ENCODE peak calls at places on chromosomes 16 and 17, in five cellular contexts. One of them, this sample, is unnamed.

GRCh38 chr16:9929313-9929712 is 252.9 kb downstream of the GRIN2A start:
- DNase-seq in fibroblast of lung: no peak
- DNase-seq in neuronal stem cell: no peak
- DNase-seq in left ventricle myocardium inferior: no peak
- DNase-seq in A549: no peak
- DNase-seq in this sample: no peak

GRCh38 chr17:29837531-29837930 is 92.5 kb downstream of the SSH2 start:
- DNase-seq in fibroblast of lung: no peak
- DNase-seq in neuronal stem cell: no peak
- DNase-seq in left ventricle myocardium inferior: no peak
- DNase-seq in A549: no peak
- DNase-seq in this sample: no peak

GRCh38 chr17:48490391-48491026 is 40.3 kb downstream of the HOXB1 start:
- DNase-seq in fibroblast of lung: peak; percentile 56
- DNase-seq in neuronal stem cell: no peak
- DNase-seq in left ventricle myocardium inferior: no peak
- DNase-seq in A549: no peak
- DNase-seq in this sample: no peak

GRCh38 chr16:74623214-74623842 is 16.4 kb upstream of the GLG1 start:
- DNase-seq in fibroblast of lung: peak; percentile 35
- DNase-seq in neuronal stem cell: peak; percentile 3
- DNase-seq in left ventricle myocardium inferior: no peak
- DNase-seq in A549: peak; percentile 57
- DNase-seq in this sample: no peak

GRCh38 chr16:50909831-50910697 is 168.2 kb downstream of the CYLD start:
- DNase-seq in fibroblast of lung: no peak
- DNase-seq in neuronal stem cell: no peak
- DNase-seq in left ventricle myocardium inferior: no peak
- DNase-seq in A549: no peak
- DNase-seq in this sample: no peak

GRCh38 chr16:70460737-70461261 is 6.4 kb downstream of the FCSK start:
- DNase-seq in fibroblast of lung: no peak
- DNase-seq in neuronal stem cell: no peak
- DNase-seq in left ventricle myocardium inferior: no peak
- DNase-seq in A549: no peak
- DNase-seq in this sample: no peak

GRCh38 chr17:65954148-65954449 is 237.8 kb downstream of the CEP112 start:
- DNase-seq in fibroblast of lung: no peak
- DNase-seq in neuronal stem cell: no peak
- DNase-seq in left ventricle myocardium inferior: no peak
- DNase-seq in A549: no peak
- DNase-seq in this sample: no peak

GRCh38 chr17:12983986-12984932 is 33.6 kb downstream of the ELAC2 start:
- DNase-seq in fibroblast of lung: peak; percentile 97
- DNase-seq in neuronal stem cell: no peak
- DNase-seq in left ventricle myocardium inferior: peak; percentile 61
- DNase-seq in A549: no peak
- DNase-seq in this sample: no peak

GRCh38 chr17:8022358-8023038 is 16.4 kb upstream of the ALOX15B start:
- DNase-seq in fibroblast of lung: peak; percentile 22
- DNase-seq in neuronal stem cell: no peak
- DNase-seq in left ventricle myocardium inferior: no peak
- DNase-seq in A549: no peak
- DNase-seq in this sample: no peak

GRCh38 chr17:11986179-11986938 is 10.9 kb downstream of the ZNF18 start:
- DNase-seq in fibroblast of lung: peak; percentile 56
- DNase-seq in neuronal stem cell: no peak
- DNase-seq in left ventricle myocardium inferior: no peak
- DNase-seq in A549: no peak
- DNase-seq in this sample: no peak

GRCh38 chr16:58732545-58733247 is 1.4 kb downstream of the GOT2 start:
- DNase-seq in fibroblast of lung: peak; percentile 52
- DNase-seq in neuronal stem cell: no peak
- DNase-seq in left ventricle myocardium inferior: no peak
- DNase-seq in A549: no peak
- DNase-seq in this sample: no peak

GRCh38 chr16:84834403-84834772 is 14.6 kb downstream of the CRISPLD2 start:
- DNase-seq in fibroblast of lung: peak; percentile 62
- DNase-seq in neuronal stem cell: no peak
- DNase-seq in left ventricle myocardium inferior: no peak
- DNase-seq in A549: no peak
- DNase-seq in this sample: no peak

GRCh38 chr16:83615553-83615952 is 192.2 kb upstream of the HSBP1 start:
- DNase-seq in fibroblast of lung: peak; percentile 39
- DNase-seq in neuronal stem cell: no peak
- DNase-seq in left ventricle myocardium inferior: no peak
- DNase-seq in A549: no peak
- DNase-seq in this sample: no peak

GRCh38 chr16:51508813-51509212 is 357.7 kb upstream of the SALL1 start:
- DNase-seq in fibroblast of lung: no peak
- DNase-seq in neuronal stem cell: no peak
- DNase-seq in left ventricle myocardium inferior: no peak
- DNase-seq in A549: no peak
- DNase-seq in this sample: no peak

GRCh38 chr17:35807371-35808144 is 1.7 kb upstream of the TAF15 start:
- DNase-seq in fibroblast of lung: peak; percentile 62
- DNase-seq in neuronal stem cell: no peak
- DNase-seq in left ventricle myocardium inferior: no peak
- DNase-seq in A549: no peak
- DNase-seq in this sample: no peak

GRCh38 chr17:81641825-81642489 is 5.0 kb downstream of the TSPAN10 start:
- DNase-seq in fibroblast of lung: peak; percentile 75
- DNase-seq in neuronal stem cell: no peak
- DNase-seq in left ventricle myocardium inferior: no peak
- DNase-seq in A549: peak; percentile 86
- DNase-seq in this sample: no peak

DNA sequence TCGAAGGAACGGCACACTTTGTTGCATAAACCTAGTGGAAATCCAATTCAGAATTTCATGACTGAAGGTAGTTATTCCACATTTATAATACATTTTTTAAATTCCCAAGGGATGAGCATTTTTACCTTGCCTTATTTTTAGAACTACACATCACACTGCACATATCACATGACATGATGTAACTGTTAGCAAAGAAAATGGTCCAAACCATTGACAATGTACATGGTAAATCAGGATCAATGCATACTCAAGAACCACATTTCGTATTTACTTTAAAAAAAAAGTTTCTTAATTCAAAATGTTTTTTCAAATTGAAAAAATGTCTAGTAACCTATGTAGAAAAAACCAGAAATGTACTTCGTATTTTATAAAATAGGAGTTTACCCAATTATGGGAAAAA is 2.5 kb downstream of the KANSL1 start:
- DNase-seq in fibroblast of lung: peak; percentile 47
- DNase-seq in neuronal stem cell: no peak
- DNase-seq in left ventricle myocardium inferior: no peak
- DNase-seq in A549: no peak
- DNase-seq in this sample: no peak
- H3K4me1 ChIP-seq in fibroblast of lung: peaks cover 11% of the 10 kb centered on the region
- H3K4me1 ChIP-seq in neuronal stem cell: peaks cover 2% of the 10 kb centered on the region
- H3K4me1 ChIP-seq in left ventricle myocardium inferior: peaks cover 86% of the 10 kb centered on the region
- H3K4me1 ChIP-seq in A549: peaks cover 65% of the 10 kb centered on the region
- H3K4me1 ChIP-seq in this sample: peaks cover 41% of the 10 kb centered on the region

GRCh38 chr17:1002412-1002753 is 5.5 kb downstream of the TIMM22 start:
- DNase-seq in fibroblast of lung: peak; percentile 45
- DNase-seq in neuronal stem cell: no peak
- DNase-seq in left ventricle myocardium inferior: no peak
- DNase-seq in A549: no peak
- DNase-seq in this sample: no peak

GRCh38 chr17:1002771-1003555 is 6.0 kb downstream of the TIMM22 start:
- DNase-seq in fibroblast of lung: peak; percentile 76
- DNase-seq in neuronal stem cell: no peak
- DNase-seq in left ventricle myocardium inferior: no peak
- DNase-seq in A549: no peak
- DNase-seq in this sample: no peak

GRCh38 chr17:1004769-1005295 is 7.9 kb downstream of the TIMM22 start:
- DNase-seq in fibroblast of lung: no peak
- DNase-seq in neuronal stem cell: no peak
- DNase-seq in left ventricle myocardium inferior: no peak
- DNase-seq in A549: no peak
- DNase-seq in this sample: no peak

GRCh38 chr17:1003972-1004768 is 7.2 kb downstream of the TIMM22 start:
- DNase-seq in fibroblast of lung: no peak
- DNase-seq in neuronal stem cell: no peak
- DNase-seq in left ventricle myocardium inferior: no peak
- DNase-seq in A549: no peak
- DNase-seq in this sample: no peak

GRCh38 chr17:1003633-1003971 is 6.7 kb downstream of the TIMM22 start:
- DNase-seq in fibroblast of lung: no peak
- DNase-seq in neuronal stem cell: no peak
- DNase-seq in left ventricle myocardium inferior: no peak
- DNase-seq in A549: no peak
- DNase-seq in this sample: no peak
- H3K4me1 ChIP-seq in fibroblast of lung: peaks cover 55% of the 10 kb centered on the region
- H3K4me1 ChIP-seq in neuronal stem cell: no peaks in the 10 kb centered on the region
- H3K4me1 ChIP-seq in left ventricle myocardium inferior: peaks cover 97% of the 10 kb centered on the region
- H3K4me1 ChIP-seq in A549: peaks cover 4% of the 10 kb centered on the region
- H3K4me1 ChIP-seq in this sample: no peaks in the 10 kb centered on the region

GRCh38 chr16:7506363-7506762 is 173.7 kb downstream of the RBFOX1 start:
- DNase-seq in fibroblast of lung: no peak
- DNase-seq in neuronal stem cell: no peak
- DNase-seq in left ventricle myocardium inferior: no peak
- DNase-seq in A549: no peak
- DNase-seq in this sample: no peak
- H3K4me1 ChIP-seq in fibroblast of lung: no peaks in the 10 kb centered on the region
- H3K4me1 ChIP-seq in neuronal stem cell: peaks cover 4% of the 10 kb centered on the region
- H3K4me1 ChIP-seq in left ventricle myocardium inferior: peaks cover 33% of the 10 kb centered on the region
- H3K4me1 ChIP-seq in A549: no peaks in the 10 kb centered on the region
- H3K4me1 ChIP-seq in this sample: no peaks in the 10 kb centered on the region

GRCh38 chr17:28725660-28726395 is at the start of gene TLCD1:
- DNase-seq in fibroblast of lung: peak; percentile 74
- DNase-seq in neuronal stem cell: peak; percentile 74
- DNase-seq in left ventricle myocardium inferior: peak; percentile 68
- DNase-seq in A549: peak; percentile 92
- DNase-seq in this sample: peak; percentile 48
- H3K4me1 ChIP-seq in fibroblast of lung: peaks cover 17% of the 10 kb centered on the region
- H3K4me1 ChIP-seq in neuronal stem cell: peaks cover 28% of the 10 kb centered on the region
- H3K4me1 ChIP-seq in left ventricle myocardium inferior: peaks cover 67% of the 10 kb centered on the region
- H3K4me1 ChIP-seq in A549: peaks cover 47% of the 10 kb centered on the region
- H3K4me1 ChIP-seq in this sample: peaks cover 45% of the 10 kb centered on the region

DNA sequence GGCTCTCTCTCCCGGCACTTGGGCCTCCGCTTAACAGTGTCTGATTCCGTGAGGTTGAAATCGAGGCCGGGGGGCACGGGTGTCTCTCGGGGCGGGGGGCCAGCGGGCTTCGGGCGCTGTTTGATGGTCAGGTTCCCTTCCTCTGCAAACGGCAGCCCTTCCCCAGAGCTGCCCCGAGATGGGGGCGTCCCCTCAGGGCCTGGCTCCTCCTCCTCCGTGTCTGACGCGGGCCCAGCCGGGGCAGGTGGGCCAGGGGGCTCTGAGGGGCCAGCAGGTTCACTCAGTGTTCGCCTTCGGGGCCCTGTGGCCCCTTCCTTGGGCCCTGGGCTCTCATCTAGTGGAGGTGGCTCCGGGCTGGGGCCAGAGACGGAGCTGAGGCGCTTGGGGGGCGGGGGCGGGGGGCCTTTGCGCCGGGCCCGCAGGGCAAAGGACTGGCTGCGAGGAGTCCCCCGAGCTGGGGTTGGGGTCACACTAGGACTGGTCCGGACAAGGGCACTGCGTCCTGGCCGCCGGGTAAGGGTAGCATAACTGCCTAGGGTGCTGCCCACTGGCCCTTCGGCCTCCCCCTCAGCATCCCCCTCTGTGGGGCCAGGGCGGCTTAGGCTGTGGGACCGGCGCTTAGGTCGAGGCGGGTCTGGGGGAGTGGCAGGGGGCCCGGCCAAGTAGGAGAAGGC is 13.1 kb downstream of the CASKIN2 start:
- DNase-seq in fibroblast of lung: no peak
- DNase-seq in neuronal stem cell: no peak
- DNase-seq in left ventricle myocardium inferior: no peak
- DNase-seq in A549: no peak
- DNase-seq in this sample: no peak
- H3K4me1 ChIP-seq in fibroblast of lung: no peaks in the 10 kb centered on the region
- H3K4me1 ChIP-seq in neuronal stem cell: no peaks in the 10 kb centered on the region
- H3K4me1 ChIP-seq in left ventricle myocardium inferior: peaks cover 68% of the 10 kb centered on the region
- H3K4me1 ChIP-seq in A549: no peaks in the 10 kb centered on the region
- H3K4me1 ChIP-seq in this sample: no peaks in the 10 kb centered on the region

GRCh38 chr17:17757391-17757791 is 76.1 kb downstream of the RAI1 start:
- DNase-seq in fibroblast of lung: no peak
- DNase-seq in neuronal stem cell: no peak
- DNase-seq in left ventricle myocardium inferior: no peak
- DNase-seq in A549: no peak
- DNase-seq in this sample: no peak

GRCh38 chr17:17758443-17758842 is 77.2 kb downstream of the RAI1 start:
- DNase-seq in fibroblast of lung: no peak
- DNase-seq in neuronal stem cell: no peak
- DNase-seq in left ventricle myocardium inferior: no peak
- DNase-seq in A549: no peak
- DNase-seq in this sample: no peak

GRCh38 chr17:17759164-17759563 is 77.6 kb downstream of the SREBF1 start:
- DNase-seq in fibroblast of lung: no peak
- DNase-seq in neuronal stem cell: no peak
- DNase-seq in left ventricle myocardium inferior: no peak
- DNase-seq in A549: no peak
- DNase-seq in this sample: no peak

GRCh38 chr17:17755715-17756114 is 74.5 kb downstream of the RAI1 start:
- DNase-seq in fibroblast of lung: no peak
- DNase-seq in neuronal stem cell: no peak
- DNase-seq in left ventricle myocardium inferior: no peak
- DNase-seq in A549: no peak
- DNase-seq in this sample: no peak

DNA sequence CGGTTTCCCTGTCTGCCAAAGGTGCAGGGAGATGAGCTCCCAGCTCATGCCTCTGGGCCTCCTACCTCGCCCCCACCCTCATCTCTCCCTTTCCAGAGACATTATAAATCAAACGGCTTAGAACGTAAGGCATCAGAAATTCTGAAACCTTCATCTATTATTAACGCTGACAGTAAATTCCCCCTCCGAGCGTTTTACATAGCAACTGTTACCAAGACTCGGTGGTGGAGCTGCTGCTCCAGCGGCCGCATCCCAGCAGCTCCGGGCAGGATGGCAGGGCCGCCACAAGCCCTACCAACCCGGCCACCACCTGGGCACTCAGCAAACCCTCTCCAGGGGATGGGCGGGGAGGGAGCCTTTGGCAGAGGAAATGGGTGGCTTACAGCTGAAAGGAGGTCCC is 76.7 kb downstream of the RAI1 start:
- DNase-seq in fibroblast of lung: no peak
- DNase-seq in neuronal stem cell: no peak
- DNase-seq in left ventricle myocardium inferior: no peak
- DNase-seq in A549: no peak
- DNase-seq in this sample: no peak
- H3K4me1 ChIP-seq in fibroblast of lung: peaks cover 2% of the 10 kb centered on the region
- H3K4me1 ChIP-seq in neuronal stem cell: peaks cover 13% of the 10 kb centered on the region
- H3K4me1 ChIP-seq in left ventricle myocardium inferior: peaks cover 98% of the 10 kb centered on the region
- H3K4me1 ChIP-seq in A549: peaks cover 9% of the 10 kb centered on the region
- H3K4me1 ChIP-seq in this sample: peaks cover 14% of the 10 kb centered on the region

GRCh38 chr17:349666-350065 is 2.9 kb downstream of the RPH3AL start:
- DNase-seq in fibroblast of lung: no peak
- DNase-seq in neuronal stem cell: no peak
- DNase-seq in left ventricle myocardium inferior: no peak
- DNase-seq in A549: no peak
- DNase-seq in this sample: no peak
- H3K4me1 ChIP-seq in fibroblast of lung: no peaks in the 10 kb centered on the region
- H3K4me1 ChIP-seq in neuronal stem cell: peaks cover 19% of the 10 kb centered on the region
- H3K4me1 ChIP-seq in left ventricle myocardium inferior: peaks cover 64% of the 10 kb centered on the region
- H3K4me1 ChIP-seq in A549: peaks cover 66% of the 10 kb centered on the region
- H3K4me1 ChIP-seq in this sample: no peaks in the 10 kb centered on the region

GRCh38 chr17:50151937-50152547 is 1.6 kb upstream of the PPP1R9B start:
- DNase-seq in fibroblast of lung: peak; percentile 88
- DNase-seq in neuronal stem cell: peak; percentile 77
- DNase-seq in left ventricle myocardium inferior: peak; percentile 87
- DNase-seq in A549: peak; percentile 99
- DNase-seq in this sample: no peak
- H3K4me1 ChIP-seq in fibroblast of lung: peaks cover 13% of the 10 kb centered on the region
- H3K4me1 ChIP-seq in neuronal stem cell: peaks cover 19% of the 10 kb centered on the region
- H3K4me1 ChIP-seq in left ventricle myocardium inferior: peaks cover 87% of the 10 kb centered on the region
- H3K4me1 ChIP-seq in A549: peaks cover 41% of the 10 kb centered on the region
- H3K4me1 ChIP-seq in this sample: peaks cover 31% of the 10 kb centered on the region

This sample was measured in effector memory CD4-positive, alpha-beta T cell.